ENCODE peak calls at places on chromosome 17, in four cellular contexts. Q is stomach, M is pancreas, F is hepatocyte. I is an unnamed sample.

GRCh38 chr17:80791758-80792284 is 199.8 kb upstream of the CHMP6 start:
- DNase-seq in Q (peak; percentile 41), M (no peak), F (peak; percentile 86), I (peak; percentile 88)

GRCh38 chr17:1060991-1061390 is 64.1 kb downstream of the TIMM22 start:
- DNase-seq in Q (peak; percentile 87), M (no peak), F (peak; percentile 58), I (peak; percentile 90)

GRCh38 chr17:47846741-47847340 is 4.1 kb downstream of the SP6 start:
- DNase-seq in Q (no peak), M (no peak), F (no peak), I (no peak)

GRCh38 chr17:35568561-35568960 is 7.9 kb upstream of the SLFN14 start:
- DNase-seq in Q (no peak), M (no peak), F (peak; percentile 61), I (no peak)

GRCh38 chr17:6708357-6708961 is 4.7 kb downstream of the SLC13A5 start:
- DNase-seq in Q (peak; percentile 22), M (no peak), F (no peak), I (no peak)

GRCh38 chr17:47895254-47895855 is 681 bp upstream of the SP2 start:
- DNase-seq in Q (peak; percentile 45), M (no peak), F (peak; percentile 45), I (peak; percentile 39)

GRCh38 chr17:61307905-61308886 is 91.4 kb upstream of the TBX2 start:
- DNase-seq in Q (no peak), M (no peak), F (peak; percentile 75), I (no peak)

GRCh38 chr17:77647531-77647930 is 311.0 kb upstream of the TNRC6C start:
- DNase-seq in Q (no peak), M (no peak), F (no peak), I (no peak)

GRCh38 chr17:75729351-75729750 is 8.1 kb downstream of the ITGB4 start:
- DNase-seq in Q (no peak), M (no peak), F (no peak), I (no peak)

GRCh38 chr17:75733471-75733870 is 12.2 kb downstream of the ITGB4 start:
- DNase-seq in Q (no peak), M (no peak), F (peak; percentile 3), I (no peak)

GRCh38 chr17:75730065-75730464 is 8.8 kb downstream of the ITGB4 start:
- DNase-seq in Q (no peak), M (no peak), F (no peak), I (no peak)

GRCh38 chr17:75731086-75731715 is 9.9 kb downstream of the ITGB4 start:
- DNase-seq in Q (no peak), M (no peak), F (peak; percentile 2), I (no peak)

DNA sequence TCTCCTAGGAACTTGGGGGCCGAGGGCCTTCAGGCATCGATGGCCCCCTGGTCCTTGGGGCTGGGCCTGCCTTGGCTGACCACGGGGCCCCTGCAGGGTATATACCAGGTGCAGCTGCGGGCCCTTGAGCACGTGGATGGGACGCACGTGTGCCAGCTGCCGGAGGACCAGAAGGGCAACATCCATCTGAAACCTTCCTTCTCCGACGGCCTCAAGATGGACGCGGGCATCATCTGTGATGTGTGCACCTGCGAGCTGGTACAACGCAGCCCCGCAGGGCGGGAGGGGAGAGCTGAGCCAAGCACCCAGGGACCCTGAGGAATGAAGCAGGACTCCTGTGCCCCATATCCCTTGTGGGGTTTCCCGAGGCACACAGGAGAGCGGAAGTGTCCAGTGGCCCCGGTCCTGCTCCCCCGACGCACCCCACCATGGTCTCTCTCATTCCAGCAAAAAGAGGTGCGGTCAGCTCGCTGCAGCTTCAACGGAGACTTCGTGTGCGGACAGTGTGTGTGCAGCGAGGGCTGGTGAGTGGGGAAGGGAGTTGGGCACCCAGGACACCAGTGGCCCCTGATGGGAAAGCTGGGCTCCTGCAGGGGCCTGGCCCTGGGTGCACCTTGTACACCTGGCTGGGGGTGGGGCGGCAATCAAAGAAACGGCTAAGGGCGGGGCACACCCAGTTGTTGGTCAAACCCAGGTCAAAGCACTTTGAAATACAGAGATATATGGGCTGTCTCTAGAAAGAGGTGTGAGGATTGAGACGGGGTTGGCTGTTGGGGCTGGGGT is 10.6 kb downstream of the ITGB4 start:
- DNase-seq in Q (no peak), M (no peak), F (peak; percentile 2), I (no peak)
- TF ChIP-seq CTCF in Q (no peak), M (no peak), F (no peak), I (no peak)

GRCh38 chr17:65783845-65784334 is 222.4 kb upstream of the AXIN2 start:
- DNase-seq in Q (no peak), M (no peak), F (peak; percentile 12), I (no peak)
- H3K27me3 ChIP-seq in Q (no peaks in the 10 kb centered on the region), M (no peaks in the 10 kb centered on the region), F (no peaks in the 10 kb centered on the region), I (no peaks in the 10 kb centered on the region)

GRCh38 chr17:72123964-72124791 is 3.4 kb downstream of the SOX9 start:
- DNase-seq in Q (no peak), M (peak; percentile 21), F (no peak), I (no peak)
- H3K4me1 ChIP-seq in Q (peaks cover 62% of the 10 kb centered on the region), M (peaks cover 28% of the 10 kb centered on the region), F (peaks cover 20% of the 10 kb centered on the region), I (peaks cover 4% of the 10 kb centered on the region)

GRCh38 chr17:43003542-43004172 is 2.9 kb upstream of the IFI35 start:
- DNase-seq in Q (no peak), M (no peak), F (no peak), I (peak; percentile 53)
- TF ChIP-seq CTCF in Q (no peak), M (no peak), F (no peak), I (no peak)

DNA sequence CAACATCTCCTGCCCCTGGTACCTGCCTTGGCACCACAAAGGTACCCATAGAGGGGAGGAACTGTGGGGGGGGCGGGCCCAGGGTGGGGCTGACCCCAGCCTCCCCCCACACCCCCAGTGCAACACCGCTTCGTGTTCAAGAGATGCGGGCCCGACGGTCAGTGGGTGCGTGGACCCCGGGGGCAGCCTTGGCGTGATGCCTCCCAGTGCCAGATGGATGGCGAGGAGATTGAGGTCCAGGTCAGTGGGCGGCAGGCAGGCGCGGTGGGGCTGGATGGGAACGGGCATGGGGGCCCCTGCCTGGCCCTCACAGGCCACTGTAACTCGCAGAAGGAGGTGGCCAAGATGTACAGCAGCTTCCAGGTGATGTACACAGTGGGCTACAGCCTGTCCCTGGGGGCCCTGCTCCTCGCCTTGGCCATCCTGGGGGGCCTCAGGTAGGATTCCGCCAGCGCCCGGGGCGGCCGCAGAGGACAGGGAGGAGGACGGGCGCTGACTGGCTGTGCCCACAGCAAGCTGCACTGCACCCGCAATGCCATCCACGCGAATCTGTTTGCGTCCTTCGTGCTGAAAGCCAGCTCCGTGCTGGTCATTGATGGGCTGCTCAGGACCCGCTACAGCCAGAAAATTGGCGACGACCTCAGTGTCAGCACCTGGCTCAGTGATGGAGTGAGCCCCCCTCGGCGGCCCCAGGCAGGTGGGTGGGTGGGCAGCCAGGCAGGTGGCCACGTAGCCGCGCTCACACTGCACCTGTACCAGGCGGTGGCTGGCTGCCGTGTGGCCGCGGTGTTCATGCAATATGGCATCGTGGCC is 7.1 kb downstream of the GCGR start:
- DNase-seq in Q (no peak), M (no peak), F (no peak), I (no peak)
- H3K27me3 ChIP-seq in Q (peaks cover 56% of the 10 kb centered on the region), M (no peaks in the 10 kb centered on the region), F (peaks cover 21% of the 10 kb centered on the region), I (peaks cover 42% of the 10 kb centered on the region)

DNA sequence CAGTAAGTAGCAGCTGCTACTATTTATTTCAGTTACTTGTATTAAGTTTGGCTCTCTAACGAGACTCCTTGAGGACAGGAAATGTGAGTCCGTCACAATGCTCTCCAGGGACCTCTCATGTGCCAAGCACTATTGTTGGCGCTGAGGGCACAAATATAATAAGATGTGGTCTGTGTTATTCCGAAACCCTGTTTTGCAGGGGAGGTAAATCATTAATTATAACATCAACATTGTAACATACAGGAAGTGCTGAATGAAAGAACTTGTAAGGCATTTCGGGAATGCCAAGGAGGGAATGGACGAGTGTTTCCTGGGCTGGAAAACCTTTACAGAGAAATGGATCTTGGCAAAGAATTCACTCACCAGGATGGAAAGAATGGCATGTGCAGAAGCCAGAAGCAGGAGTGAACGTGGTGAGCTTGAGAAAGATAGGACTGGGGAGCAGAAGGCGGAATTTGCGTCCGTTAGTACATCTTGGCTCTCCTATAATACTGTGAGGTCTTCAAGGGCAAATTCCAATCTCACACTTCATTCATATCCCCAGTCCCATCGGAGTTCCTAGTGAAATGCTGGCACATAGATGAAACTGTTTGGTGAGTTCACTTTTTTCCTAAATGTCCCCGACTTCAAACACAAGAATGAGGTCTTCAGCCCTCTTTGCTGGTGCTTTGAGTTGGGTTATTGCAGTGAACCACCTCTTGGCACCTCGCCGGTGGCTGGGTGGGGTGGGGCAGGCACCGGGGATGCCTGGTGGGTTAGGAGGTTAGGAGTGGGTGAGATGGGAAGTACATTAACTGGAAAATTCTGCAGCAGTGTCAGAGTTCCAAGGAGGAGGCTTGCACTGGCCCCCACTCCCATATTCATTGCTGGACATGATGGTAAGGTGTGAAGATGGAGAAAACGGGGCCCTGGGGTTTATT is 11.5 kb downstream of the TAC4 start:
- DNase-seq in Q (peak; percentile 57), M (no peak), F (no peak), I (no peak)
- H3K4me1 ChIP-seq in Q (peaks cover 28% of the 10 kb centered on the region), M (peaks cover 13% of the 10 kb centered on the region), F (no peaks in the 10 kb centered on the region), I (peaks cover 30% of the 10 kb centered on the region)

DNA sequence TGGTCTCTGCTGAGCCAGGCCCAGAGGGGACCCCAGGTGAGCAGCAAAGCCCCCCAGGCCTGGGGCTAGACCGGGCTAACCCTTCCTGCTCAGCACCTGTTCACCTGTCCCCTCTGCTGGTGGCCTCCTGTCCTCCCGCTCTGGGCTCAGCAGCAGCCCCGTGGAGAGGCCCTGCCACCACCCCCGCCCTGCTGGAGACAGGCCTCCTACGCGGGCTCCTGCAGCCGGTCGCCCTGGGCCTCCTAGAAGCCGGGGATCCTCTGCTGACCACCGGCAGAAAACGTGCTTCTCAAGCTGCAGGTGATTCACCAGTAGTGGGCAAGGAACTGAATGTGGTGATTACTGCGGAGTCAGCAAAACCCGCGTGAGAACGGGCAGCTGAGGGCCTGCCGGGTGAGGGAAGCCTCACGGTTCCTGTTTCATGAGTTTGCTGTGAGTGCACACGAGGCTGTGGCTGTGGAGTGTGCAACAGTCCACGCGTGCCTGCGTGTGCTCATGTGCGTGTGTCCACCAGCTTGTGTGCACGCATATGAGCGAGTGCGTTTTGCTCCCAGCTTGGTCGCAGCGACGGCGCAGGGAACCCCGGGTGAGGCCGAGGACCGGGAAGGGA is 792 bp downstream of the SECTM1 start:
- DNase-seq in Q (peak; percentile 56), M (peak; percentile 62), F (peak; percentile 76), I (peak; percentile 49)
- TF ChIP-seq CTCF in Q (no peak), M (no peak), F (no peak), I (no peak)

I was measured in psoas muscle.